ENCODE peak calls at places on chromosome 16, in eight cellular contexts. X is suprapubic skin, Z is tibial nerve, M is right atrium auricular region, P is ascending aorta, U is thoracic aorta, W is pancreas, S is H7. F is an unnamed sample.

GRCh38 chr16:74984194-74984669 is 691 bp downstream of the WDR59 start:
- DNase-seq in X (no peak), Z (no peak), M (no peak), P (no peak), U (no peak), W (no peak), S (no peak), F (no peak)

GRCh38 chr16:53084736-53085538 is 30.1 kb downstream of the CHD9 start:
- DNase-seq in X (no peak), Z (no peak), M (no peak), P (no peak), U (no peak), W (no peak), S (no peak), F (no peak)

GRCh38 chr16:3519581-3519980 is 18.8 kb downstream of the CLUAP1 start:
- DNase-seq in X (no peak), Z (no peak), M (no peak), P (no peak), U (no peak), W (no peak), S (no peak), F (no peak)

GRCh38 chr16:2019500-2019899 is at the start of gene NPW:
- DNase-seq in X (no peak), Z (no peak), M (no peak), P (no peak), U (no peak), W (peak; percentile 68), S (peak; percentile 92), F (no peak)

GRCh38 chr16:24552705-24553104 is 13.3 kb downstream of the RBBP6 start:
- DNase-seq in X (no peak), Z (no peak), M (no peak), P (no peak), U (no peak), W (no peak), S (no peak), F (no peak)

GRCh38 chr16:24626251-24626650 is 86.9 kb downstream of the RBBP6 start:
- DNase-seq in X (no peak), Z (no peak), M (no peak), P (no peak), U (no peak), W (no peak), S (no peak), F (no peak)

GRCh38 chr16:57736419-57737281 is 1.1 kb downstream of the KATNB1 start:
- DNase-seq in X (no peak), Z (no peak), M (peak; percentile 73), P (no peak), U (no peak), W (peak; percentile 35), S (peak; percentile 82), F (no peak)

GRCh38 chr16:31453255-31454204 is 5.8 kb upstream of the ARMC5 start:
- DNase-seq in X (peak; percentile 81), Z (no peak), M (peak; percentile 83), P (peak; percentile 75), U (no peak), W (peak; percentile 31), S (no peak), F (no peak)

GRCh38 chr16:64545769-64546168 is 576.1 kb downstream of the CDH11 start:
- DNase-seq in X (no peak), Z (no peak), M (no peak), P (no peak), U (no peak), W (no peak), S (no peak), F (no peak)

GRCh38 chr16:3023415-3023668 is 400 bp downstream of the HCFC1R1 start:
- DNase-seq in X (no peak), Z (no peak), M (no peak), P (peak; percentile 79), U (peak; percentile 48), W (no peak), S (no peak), F (no peak)

GRCh38 chr16:67946966-67947558 is 3.1 kb upstream of the LCAT start:
- DNase-seq in X (no peak), Z (no peak), M (no peak), P (no peak), U (no peak), W (peak; percentile 78), S (no peak), F (no peak)
- H3K36me3 ChIP-seq in X (peaks cover 97% of the 10 kb centered on the region), Z (peaks cover 14% of the 10 kb centered on the region), M (peaks cover 98% of the 10 kb centered on the region), P (peaks cover 81% of the 10 kb centered on the region), U (peaks cover 85% of the 10 kb centered on the region), W (peaks cover 22% of the 10 kb centered on the region), S (peaks cover 49% of the 10 kb centered on the region), F (peaks cover 24% of the 10 kb centered on the region)

GRCh38 chr16:30083216-30084055 is 7.6 kb downstream of the PPP4C start:
- DNase-seq in X (no peak), Z (no peak), M (no peak), P (no peak), U (no peak), W (peak; percentile 66), S (no peak), F (no peak)

GRCh38 chr16:30085247-30085646 is 6.5 kb downstream of the TBX6 start:
- DNase-seq in X (no peak), Z (no peak), M (no peak), P (no peak), U (no peak), W (peak; percentile 49), S (peak; percentile 54), F (no peak)

GRCh38 chr16:30085820-30086219 is 5.9 kb downstream of the TBX6 start:
- DNase-seq in X (no peak), Z (no peak), M (no peak), P (no peak), U (no peak), W (no peak), S (no peak), F (no peak)

GRCh38 chr16:30084096-30084815 is 7.5 kb downstream of the TBX6 start:
- DNase-seq in X (no peak), Z (no peak), M (no peak), P (no peak), U (no peak), W (peak; percentile 40), S (no peak), F (no peak)

DNA sequence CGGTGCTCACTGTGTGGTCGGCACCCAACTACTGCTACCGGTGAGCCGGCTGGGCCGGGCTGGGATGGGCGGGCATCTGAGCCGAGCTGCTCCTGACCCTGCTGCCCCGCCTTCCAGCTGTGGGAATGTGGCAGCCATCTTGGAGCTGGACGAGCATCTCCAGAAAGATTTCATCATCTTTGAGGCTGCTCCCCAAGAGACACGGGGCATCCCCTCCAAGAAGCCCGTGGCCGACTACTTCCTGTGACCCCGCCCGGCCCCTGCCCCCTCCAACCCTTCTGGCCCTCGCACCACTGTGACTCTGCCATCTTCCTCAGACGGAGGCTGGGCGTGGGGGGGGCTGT is 6.9 kb downstream of the TBX6 start:
- DNase-seq in X (no peak), Z (peak; percentile 47), M (no peak), P (peak; percentile 77), U (no peak), W (peak; percentile 60), S (peak; percentile 58), F (no peak)
- H3K36me3 ChIP-seq in X (peaks cover 67% of the 10 kb centered on the region), Z (peaks cover 5% of the 10 kb centered on the region), M (peaks cover 54% of the 10 kb centered on the region), P (peaks cover 47% of the 10 kb centered on the region), U (peaks cover 43% of the 10 kb centered on the region), W (peaks cover 10% of the 10 kb centered on the region), S (peaks cover 26% of the 10 kb centered on the region), F (peaks cover 42% of the 10 kb centered on the region)

GRCh38 chr16:28823291-28823718 is 506 bp downstream of the ATXN2L start:
- DNase-seq in X (no peak), Z (no peak), M (no peak), P (no peak), U (no peak), W (peak; percentile 84), S (peak; percentile 75), F (no peak)

GRCh38 chr16:28823719-28824547 is 1.1 kb downstream of the ATXN2L start:
- DNase-seq in X (peak; percentile 98), Z (peak; percentile 91), M (peak; percentile 96), P (peak; percentile 98), U (peak; percentile 94), W (peak; percentile 98), S (peak; percentile 99), F (peak; percentile 87)

GRCh38 chr16:28824548-28824973 is 1.8 kb downstream of the ATXN2L start:
- DNase-seq in X (no peak), Z (no peak), M (no peak), P (no peak), U (no peak), W (no peak), S (no peak), F (no peak)

GRCh38 chr16:28822520-28823290 is at the start of gene ATXN2L:
- DNase-seq in X (peak; percentile 95), Z (peak; percentile 83), M (peak; percentile 90), P (peak; percentile 95), U (peak; percentile 78), W (peak; percentile 98), S (peak; percentile 93), F (peak; percentile 63)

DNA sequence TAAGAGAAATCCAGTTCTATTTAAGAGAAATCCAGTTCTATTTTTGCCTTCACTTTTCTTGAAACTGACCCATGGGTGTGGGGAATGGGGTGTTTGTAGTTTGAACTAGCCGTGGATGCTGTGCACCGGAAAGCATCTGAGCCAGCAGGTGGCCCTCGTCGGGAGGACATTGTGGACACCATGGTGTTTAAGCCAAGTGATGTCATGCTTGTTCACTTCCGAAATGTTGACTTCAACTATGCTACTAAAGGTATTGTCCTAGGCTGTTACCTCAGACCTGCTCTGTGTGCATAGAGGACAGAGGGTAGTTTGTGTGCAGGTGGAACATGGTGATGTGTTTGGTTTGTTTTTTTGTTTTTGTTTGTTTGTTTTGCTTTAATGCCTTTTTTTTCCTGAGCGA is 3.3 kb downstream of the ATXN2L start:
- DNase-seq in X (no peak), Z (no peak), M (no peak), P (no peak), U (no peak), W (no peak), S (no peak), F (no peak)
- H3K36me3 ChIP-seq in X (peaks cover 56% of the 10 kb centered on the region), Z (peaks cover 5% of the 10 kb centered on the region), M (peaks cover 59% of the 10 kb centered on the region), P (peaks cover 53% of the 10 kb centered on the region), U (peaks cover 45% of the 10 kb centered on the region), W (peaks cover 36% of the 10 kb centered on the region), S (peaks cover 48% of the 10 kb centered on the region), F (peaks cover 45% of the 10 kb centered on the region)

GRCh38 chr16:67146523-67147357 is 4.1 kb downstream of the B3GNT9 start:
- DNase-seq in X (no peak), Z (no peak), M (no peak), P (no peak), U (no peak), W (no peak), S (no peak), F (no peak)

GRCh38 chr16:67147437-67148140 is 3.2 kb downstream of the B3GNT9 start:
- DNase-seq in X (no peak), Z (no peak), M (no peak), P (no peak), U (no peak), W (no peak), S (no peak), F (no peak)

GRCh38 chr16:67144943-67145342 is 5.9 kb downstream of the B3GNT9 start:
- DNase-seq in X (no peak), Z (no peak), M (no peak), P (no peak), U (no peak), W (no peak), S (no peak), F (no peak)

GRCh38 chr16:67148221-67148620 is 2.6 kb downstream of the B3GNT9 start:
- DNase-seq in X (no peak), Z (no peak), M (no peak), P (no peak), U (no peak), W (no peak), S (no peak), F (no peak)

DNA sequence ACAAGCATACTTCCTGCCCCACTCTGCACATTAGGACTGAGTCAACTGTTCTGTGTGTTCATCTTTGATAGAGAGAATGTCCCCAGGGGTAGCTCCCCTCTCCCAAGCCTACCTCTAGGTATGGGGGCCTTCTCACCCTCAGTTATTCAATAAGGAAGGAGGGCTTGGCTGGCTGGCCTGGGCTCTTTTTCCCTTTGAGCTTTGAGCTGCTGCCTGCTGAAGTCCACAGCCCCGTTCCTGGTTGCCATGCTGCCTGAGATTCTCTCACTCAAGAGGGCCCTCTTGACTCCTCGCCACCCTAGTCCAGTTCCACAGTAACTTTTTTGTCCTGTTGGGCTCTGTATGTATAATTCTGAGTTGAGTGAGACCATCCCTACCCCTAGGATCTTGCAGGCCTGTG is 5.1 kb downstream of the B3GNT9 start:
- DNase-seq in X (no peak), Z (no peak), M (no peak), P (no peak), U (no peak), W (no peak), S (no peak), F (no peak)
- H3K36me3 ChIP-seq in X (peaks cover 77% of the 10 kb centered on the region), Z (peaks cover 3% of the 10 kb centered on the region), M (peaks cover 70% of the 10 kb centered on the region), P (peaks cover 47% of the 10 kb centered on the region), U (peaks cover 49% of the 10 kb centered on the region), W (peaks cover 10% of the 10 kb centered on the region), S (peaks cover 38% of the 10 kb centered on the region), F (peaks cover 37% of the 10 kb centered on the region)